ENCODE peak calls at places on chromosomes 16 and 17, in ten cellular contexts. One of them, this sample, is unnamed.

GRCh38 chr16:23146877-23147601 is 2.2 kb downstream of the USP31 start:
- DNase-seq in activated naive CD8-positive, alpha-beta T cell treated with anti-CD3 and anti-CD28 coated beads, Interleukin-2, amount 50 U/mL, for 16 hours: no peak
- DNase-seq in transverse colon: no peak
- DNase-seq in SW480: no peak
- DNase-seq in left lung: no peak
- DNase-seq in heart right ventricle: no peak
- DNase-seq in dermis blood vessel endothelial cell: peak; percentile 48
- DNase-seq in small intestine: no peak
- DNase-seq in AML-193: no peak
- DNase-seq in activated naive CD4-positive, alpha-beta T cell: no peak
- DNase-seq in this sample: no peak

GRCh38 chr17:42407289-42407836 is 15.7 kb downstream of the CAVIN1 start:
- DNase-seq in heart right ventricle: peak; percentile 91
- DNase-seq in small intestine: peak; percentile 91
- DNase-seq in activated naive CD8-positive, alpha-beta T cell treated with anti-CD3 and anti-CD28 coated beads, Interleukin-2, amount 50 U/mL, for 16 hours: no peak
- DNase-seq in left lung: peak; percentile 85
- DNase-seq in AML-193: peak; percentile 59
- DNase-seq in dermis blood vessel endothelial cell: peak; percentile 97
- DNase-seq in activated naive CD4-positive, alpha-beta T cell: peak; percentile 44
- DNase-seq in transverse colon: peak; percentile 86
- DNase-seq in SW480: peak; percentile 75
- DNase-seq in this sample: peak; percentile 94

GRCh38 chr17:1733759-1734158 is 8.9 kb upstream of the SERPINF2 start:
- DNase-seq in heart right ventricle: no peak
- DNase-seq in activated naive CD4-positive, alpha-beta T cell: no peak
- DNase-seq in left lung: no peak
- DNase-seq in SW480: no peak
- DNase-seq in activated naive CD8-positive, alpha-beta T cell treated with anti-CD3 and anti-CD28 coated beads, Interleukin-2, amount 50 U/mL, for 16 hours: no peak
- DNase-seq in small intestine: no peak
- DNase-seq in dermis blood vessel endothelial cell: no peak
- DNase-seq in transverse colon: no peak
- DNase-seq in AML-193: no peak
- DNase-seq in this sample: no peak

GRCh38 chr16:67198238-67198734 is 645 bp upstream of the ELMO3 start:
- DNase-seq in activated naive CD8-positive, alpha-beta T cell treated with anti-CD3 and anti-CD28 coated beads, Interleukin-2, amount 50 U/mL, for 16 hours: no peak
- DNase-seq in transverse colon: peak; percentile 78
- DNase-seq in left lung: peak; percentile 68
- DNase-seq in small intestine: peak; percentile 82
- DNase-seq in dermis blood vessel endothelial cell: peak; percentile 72
- DNase-seq in heart right ventricle: no peak
- DNase-seq in AML-193: peak; percentile 36
- DNase-seq in SW480: peak; percentile 52
- DNase-seq in activated naive CD4-positive, alpha-beta T cell: no peak
- DNase-seq in this sample: peak; percentile 84

GRCh38 chr16:27860091-27860490 is 203.4 kb downstream of the GSG1L start:
- DNase-seq in activated naive CD8-positive, alpha-beta T cell treated with anti-CD3 and anti-CD28 coated beads, Interleukin-2, amount 50 U/mL, for 16 hours: no peak
- DNase-seq in small intestine: no peak
- DNase-seq in activated naive CD4-positive, alpha-beta T cell: no peak
- DNase-seq in AML-193: no peak
- DNase-seq in dermis blood vessel endothelial cell: no peak
- DNase-seq in transverse colon: no peak
- DNase-seq in heart right ventricle: no peak
- DNase-seq in left lung: no peak
- DNase-seq in SW480: no peak
- DNase-seq in this sample: no peak

GRCh38 chr16:11621920-11622651 is 35.4 kb upstream of the LITAF start:
- DNase-seq in heart right ventricle: no peak
- DNase-seq in small intestine: no peak
- DNase-seq in left lung: no peak
- DNase-seq in activated naive CD4-positive, alpha-beta T cell: peak; percentile 56
- DNase-seq in dermis blood vessel endothelial cell: no peak
- DNase-seq in activated naive CD8-positive, alpha-beta T cell treated with anti-CD3 and anti-CD28 coated beads, Interleukin-2, amount 50 U/mL, for 16 hours: no peak
- DNase-seq in AML-193: no peak
- DNase-seq in transverse colon: no peak
- DNase-seq in SW480: no peak
- DNase-seq in this sample: no peak

GRCh38 chr16:64687796-64688195 is 434.1 kb downstream of the CDH11 start:
- DNase-seq in activated naive CD4-positive, alpha-beta T cell: no peak
- DNase-seq in transverse colon: no peak
- DNase-seq in left lung: no peak
- DNase-seq in heart right ventricle: no peak
- DNase-seq in SW480: peak; percentile 49
- DNase-seq in dermis blood vessel endothelial cell: no peak
- DNase-seq in small intestine: no peak
- DNase-seq in AML-193: no peak
- DNase-seq in activated naive CD8-positive, alpha-beta T cell treated with anti-CD3 and anti-CD28 coated beads, Interleukin-2, amount 50 U/mL, for 16 hours: no peak
- DNase-seq in this sample: no peak

GRCh38 chr16:48503779-48504178 is 106.2 kb downstream of the N4BP1 start:
- DNase-seq in left lung: no peak
- DNase-seq in heart right ventricle: peak; percentile 48
- DNase-seq in dermis blood vessel endothelial cell: no peak
- DNase-seq in AML-193: no peak
- DNase-seq in SW480: no peak
- DNase-seq in transverse colon: peak; percentile 24
- DNase-seq in small intestine: no peak
- DNase-seq in activated naive CD4-positive, alpha-beta T cell: no peak
- DNase-seq in activated naive CD8-positive, alpha-beta T cell treated with anti-CD3 and anti-CD28 coated beads, Interleukin-2, amount 50 U/mL, for 16 hours: no peak
- DNase-seq in this sample: no peak

GRCh38 chr17:39236981-39237441 is 11.3 kb upstream of the STAC2 start:
- DNase-seq in left lung: no peak
- DNase-seq in small intestine: no peak
- DNase-seq in transverse colon: no peak
- DNase-seq in heart right ventricle: no peak
- DNase-seq in SW480: peak; percentile 23
- DNase-seq in AML-193: no peak
- DNase-seq in activated naive CD8-positive, alpha-beta T cell treated with anti-CD3 and anti-CD28 coated beads, Interleukin-2, amount 50 U/mL, for 16 hours: no peak
- DNase-seq in dermis blood vessel endothelial cell: no peak
- DNase-seq in activated naive CD4-positive, alpha-beta T cell: no peak
- DNase-seq in this sample: peak; percentile 64

GRCh38 chr16:11142261-11142630 is 113.8 kb downstream of the SOCS1 start:
- DNase-seq in left lung: no peak
- DNase-seq in activated naive CD4-positive, alpha-beta T cell: no peak
- DNase-seq in small intestine: no peak
- DNase-seq in activated naive CD8-positive, alpha-beta T cell treated with anti-CD3 and anti-CD28 coated beads, Interleukin-2, amount 50 U/mL, for 16 hours: no peak
- DNase-seq in transverse colon: no peak
- DNase-seq in dermis blood vessel endothelial cell: no peak
- DNase-seq in heart right ventricle: no peak
- DNase-seq in SW480: no peak
- DNase-seq in AML-193: no peak
- DNase-seq in this sample: no peak

GRCh38 chr17:19833914-19834313 is 33.8 kb downstream of the ULK2 start:
- DNase-seq in SW480: no peak
- DNase-seq in activated naive CD4-positive, alpha-beta T cell: no peak
- DNase-seq in activated naive CD8-positive, alpha-beta T cell treated with anti-CD3 and anti-CD28 coated beads, Interleukin-2, amount 50 U/mL, for 16 hours: no peak
- DNase-seq in AML-193: no peak
- DNase-seq in transverse colon: no peak
- DNase-seq in left lung: no peak
- DNase-seq in heart right ventricle: no peak
- DNase-seq in small intestine: no peak
- DNase-seq in dermis blood vessel endothelial cell: peak; percentile 3
- DNase-seq in this sample: no peak

GRCh38 chr16:88347656-88348376 is 34.9 kb upstream of the ZNF469 start:
- DNase-seq in AML-193: no peak
- DNase-seq in activated naive CD4-positive, alpha-beta T cell: peak; percentile 22
- DNase-seq in transverse colon: no peak
- DNase-seq in small intestine: no peak
- DNase-seq in left lung: no peak
- DNase-seq in activated naive CD8-positive, alpha-beta T cell treated with anti-CD3 and anti-CD28 coated beads, Interleukin-2, amount 50 U/mL, for 16 hours: no peak
- DNase-seq in dermis blood vessel endothelial cell: peak; percentile 28
- DNase-seq in SW480: no peak
- DNase-seq in heart right ventricle: no peak
- DNase-seq in this sample: no peak

GRCh38 chr16:85045077-85045476 is 17.5 kb downstream of the KIAA0513 start:
- DNase-seq in transverse colon: no peak
- DNase-seq in heart right ventricle: no peak
- DNase-seq in dermis blood vessel endothelial cell: no peak
- DNase-seq in AML-193: no peak
- DNase-seq in left lung: no peak
- DNase-seq in small intestine: no peak
- DNase-seq in activated naive CD4-positive, alpha-beta T cell: no peak
- DNase-seq in activated naive CD8-positive, alpha-beta T cell treated with anti-CD3 and anti-CD28 coated beads, Interleukin-2, amount 50 U/mL, for 16 hours: no peak
- DNase-seq in SW480: no peak
- DNase-seq in this sample: no peak

GRCh38 chr17:61335845-61336655 is 63.6 kb upstream of the TBX2 start:
- DNase-seq in small intestine: peak; percentile 69
- DNase-seq in dermis blood vessel endothelial cell: peak; percentile 41
- DNase-seq in AML-193: no peak
- DNase-seq in activated naive CD4-positive, alpha-beta T cell: no peak
- DNase-seq in SW480: no peak
- DNase-seq in heart right ventricle: no peak
- DNase-seq in transverse colon: no peak
- DNase-seq in activated naive CD8-positive, alpha-beta T cell treated with anti-CD3 and anti-CD28 coated beads, Interleukin-2, amount 50 U/mL, for 16 hours: no peak
- DNase-seq in left lung: peak; percentile 57
- DNase-seq in this sample: no peak

GRCh38 chr17:62680541-62681052 is 53.1 kb downstream of the MRC2 start:
- DNase-seq in activated naive CD4-positive, alpha-beta T cell: no peak
- DNase-seq in transverse colon: peak; percentile 31
- DNase-seq in left lung: no peak
- DNase-seq in dermis blood vessel endothelial cell: no peak
- DNase-seq in AML-193: no peak
- DNase-seq in small intestine: peak; percentile 9
- DNase-seq in SW480: no peak
- DNase-seq in heart right ventricle: no peak
- DNase-seq in activated naive CD8-positive, alpha-beta T cell treated with anti-CD3 and anti-CD28 coated beads, Interleukin-2, amount 50 U/mL, for 16 hours: no peak
- DNase-seq in this sample: peak; percentile 43

GRCh38 chr17:72169823-72170222 is 49.0 kb downstream of the SOX9 start:
- DNase-seq in heart right ventricle: no peak
- DNase-seq in transverse colon: no peak
- DNase-seq in activated naive CD4-positive, alpha-beta T cell: no peak
- DNase-seq in SW480: no peak
- DNase-seq in activated naive CD8-positive, alpha-beta T cell treated with anti-CD3 and anti-CD28 coated beads, Interleukin-2, amount 50 U/mL, for 16 hours: no peak
- DNase-seq in left lung: no peak
- DNase-seq in AML-193: no peak
- DNase-seq in dermis blood vessel endothelial cell: no peak
- DNase-seq in small intestine: no peak
- DNase-seq in this sample: no peak

GRCh38 chr17:17840751-17841591 is 4.2 kb upstream of the SREBF1 start:
- DNase-seq in AML-193: no peak
- DNase-seq in heart right ventricle: no peak
- DNase-seq in SW480: peak; percentile 43
- DNase-seq in dermis blood vessel endothelial cell: peak; percentile 43
- DNase-seq in left lung: no peak
- DNase-seq in activated naive CD4-positive, alpha-beta T cell: no peak
- DNase-seq in transverse colon: no peak
- DNase-seq in activated naive CD8-positive, alpha-beta T cell treated with anti-CD3 and anti-CD28 coated beads, Interleukin-2, amount 50 U/mL, for 16 hours: no peak
- DNase-seq in small intestine: peak; percentile 57
- DNase-seq in this sample: peak; percentile 67

GRCh38 chr17:1865252-1866037 is 35.6 kb downstream of the RPA1 start:
- DNase-seq in SW480: peak; percentile 36
- DNase-seq in dermis blood vessel endothelial cell: peak; percentile 60
- DNase-seq in AML-193: peak; percentile 30
- DNase-seq in activated naive CD4-positive, alpha-beta T cell: peak; percentile 12
- DNase-seq in transverse colon: peak; percentile 48
- DNase-seq in small intestine: peak; percentile 71
- DNase-seq in heart right ventricle: peak; percentile 36
- DNase-seq in left lung: no peak
- DNase-seq in activated naive CD8-positive, alpha-beta T cell treated with anti-CD3 and anti-CD28 coated beads, Interleukin-2, amount 50 U/mL, for 16 hours: peak; percentile 20
- DNase-seq in this sample: peak; percentile 78

GRCh38 chr17:60151355-60151754 is 1.6 kb downstream of the CA4 start:
- DNase-seq in AML-193: no peak
- DNase-seq in transverse colon: no peak
- DNase-seq in dermis blood vessel endothelial cell: no peak
- DNase-seq in activated naive CD8-positive, alpha-beta T cell treated with anti-CD3 and anti-CD28 coated beads, Interleukin-2, amount 50 U/mL, for 16 hours: no peak
- DNase-seq in small intestine: no peak
- DNase-seq in left lung: no peak
- DNase-seq in heart right ventricle: no peak
- DNase-seq in SW480: no peak
- DNase-seq in activated naive CD4-positive, alpha-beta T cell: no peak
- DNase-seq in this sample: peak; percentile 59

GRCh38 chr17:47338026-47338425 is 14.3 kb downstream of the EFCAB13 start:
- DNase-seq in dermis blood vessel endothelial cell: no peak
- DNase-seq in heart right ventricle: no peak
- DNase-seq in AML-193: no peak
- DNase-seq in activated naive CD4-positive, alpha-beta T cell: no peak
- DNase-seq in SW480: no peak
- DNase-seq in small intestine: no peak
- DNase-seq in left lung: no peak
- DNase-seq in activated naive CD8-positive, alpha-beta T cell treated with anti-CD3 and anti-CD28 coated beads, Interleukin-2, amount 50 U/mL, for 16 hours: no peak
- DNase-seq in transverse colon: no peak
- DNase-seq in this sample: no peak

GRCh38 chr16:28923231-28923587 is 1.8 kb downstream of the RABEP2 start:
- DNase-seq in transverse colon: no peak
- DNase-seq in heart right ventricle: no peak
- DNase-seq in small intestine: peak; percentile 31
- DNase-seq in SW480: no peak
- DNase-seq in dermis blood vessel endothelial cell: no peak
- DNase-seq in left lung: no peak
- DNase-seq in activated naive CD4-positive, alpha-beta T cell: no peak
- DNase-seq in activated naive CD8-positive, alpha-beta T cell treated with anti-CD3 and anti-CD28 coated beads, Interleukin-2, amount 50 U/mL, for 16 hours: no peak
- DNase-seq in AML-193: no peak
- DNase-seq in this sample: no peak

GRCh38 chr17:48378696-48379095 is 51.3 kb downstream of the SKAP1 start:
- DNase-seq in activated naive CD4-positive, alpha-beta T cell: no peak
- DNase-seq in small intestine: no peak
- DNase-seq in transverse colon: no peak
- DNase-seq in heart right ventricle: no peak
- DNase-seq in left lung: no peak
- DNase-seq in activated naive CD8-positive, alpha-beta T cell treated with anti-CD3 and anti-CD28 coated beads, Interleukin-2, amount 50 U/mL, for 16 hours: no peak
- DNase-seq in dermis blood vessel endothelial cell: no peak
- DNase-seq in AML-193: no peak
- DNase-seq in SW480: peak; percentile 62
- DNase-seq in this sample: no peak

GRCh38 chr17:901964-902363 is 77.6 kb downstream of the NXN start:
- DNase-seq in left lung: no peak
- DNase-seq in AML-193: no peak
- DNase-seq in dermis blood vessel endothelial cell: no peak
- DNase-seq in transverse colon: no peak
- DNase-seq in small intestine: no peak
- DNase-seq in heart right ventricle: no peak
- DNase-seq in activated naive CD8-positive, alpha-beta T cell treated with anti-CD3 and anti-CD28 coated beads, Interleukin-2, amount 50 U/mL, for 16 hours: no peak
- DNase-seq in activated naive CD4-positive, alpha-beta T cell: no peak
- DNase-seq in SW480: no peak
- DNase-seq in this sample: no peak

GRCh38 chr17:76697702-76698465 is 12.9 kb downstream of the MXRA7 start:
- DNase-seq in small intestine: no peak
- DNase-seq in dermis blood vessel endothelial cell: no peak
- DNase-seq in activated naive CD8-positive, alpha-beta T cell treated with anti-CD3 and anti-CD28 coated beads, Interleukin-2, amount 50 U/mL, for 16 hours: no peak
- DNase-seq in heart right ventricle: no peak
- DNase-seq in SW480: no peak
- DNase-seq in AML-193: no peak
- DNase-seq in activated naive CD4-positive, alpha-beta T cell: no peak
- DNase-seq in left lung: no peak
- DNase-seq in transverse colon: no peak
- DNase-seq in this sample: peak; percentile 78

GRCh38 chr16:65059421-65059980 is 62.4 kb downstream of the CDH11 start:
- DNase-seq in SW480: no peak
- DNase-seq in transverse colon: no peak
- DNase-seq in dermis blood vessel endothelial cell: no peak
- DNase-seq in activated naive CD4-positive, alpha-beta T cell: no peak
- DNase-seq in heart right ventricle: no peak
- DNase-seq in left lung: no peak
- DNase-seq in AML-193: no peak
- DNase-seq in small intestine: peak; percentile 2
- DNase-seq in activated naive CD8-positive, alpha-beta T cell treated with anti-CD3 and anti-CD28 coated beads, Interleukin-2, amount 50 U/mL, for 16 hours: no peak
- DNase-seq in this sample: peak; percentile 5

GRCh38 chr17:1713878-1714487 is 3.8 kb upstream of the TLCD2 start:
- DNase-seq in AML-193: no peak
- DNase-seq in transverse colon: peak; percentile 71
- DNase-seq in SW480: peak; percentile 82
- DNase-seq in small intestine: peak; percentile 82
- DNase-seq in heart right ventricle: no peak
- DNase-seq in activated naive CD4-positive, alpha-beta T cell: no peak
- DNase-seq in activated naive CD8-positive, alpha-beta T cell treated with anti-CD3 and anti-CD28 coated beads, Interleukin-2, amount 50 U/mL, for 16 hours: no peak
- DNase-seq in left lung: no peak
- DNase-seq in dermis blood vessel endothelial cell: peak; percentile 68
- DNase-seq in this sample: peak; percentile 94

GRCh38 chr17:63698886-63699637 is 863 bp downstream of the LIMD2 start:
- DNase-seq in small intestine: peak; percentile 54
- DNase-seq in heart right ventricle: peak; percentile 55
- DNase-seq in dermis blood vessel endothelial cell: peak; percentile 55
- DNase-seq in SW480: no peak
- DNase-seq in transverse colon: peak; percentile 75
- DNase-seq in AML-193: peak; percentile 52
- DNase-seq in left lung: peak; percentile 81
- DNase-seq in activated naive CD8-positive, alpha-beta T cell treated with anti-CD3 and anti-CD28 coated beads, Interleukin-2, amount 50 U/mL, for 16 hours: peak; percentile 76
- DNase-seq in activated naive CD4-positive, alpha-beta T cell: peak; percentile 91
- DNase-seq in this sample: peak; percentile 86

GRCh38 chr17:73118139-73118538 is 25.7 kb upstream of the SLC39A11 start:
- DNase-seq in heart right ventricle: no peak
- DNase-seq in transverse colon: no peak
- DNase-seq in left lung: no peak
- DNase-seq in SW480: no peak
- DNase-seq in AML-193: no peak
- DNase-seq in activated naive CD4-positive, alpha-beta T cell: no peak
- DNase-seq in activated naive CD8-positive, alpha-beta T cell treated with anti-CD3 and anti-CD28 coated beads, Interleukin-2, amount 50 U/mL, for 16 hours: no peak
- DNase-seq in small intestine: no peak
- DNase-seq in dermis blood vessel endothelial cell: no peak
- DNase-seq in this sample: no peak

This sample was measured in endodermal cell.